ENCODE peak calls at places on chromosomes 2 and 18, in seven cellular contexts. I is HCT116, Y is GM12878, E is K562, J is H1, K is HepG2, G is SK-N-SH. H is an unnamed sample.

GRCh38 chr2:170660406-170660805 is 54.7 kb upstream of the SP5 start:
- DNase-seq in E (no peak), J (no peak), G (no peak), I (no peak), Y (no peak), K (no peak), H (peak; percentile 36)

GRCh38 chr2:95077521-95077807 is 44.1 kb downstream of the MRPS5 start:
- DNase-seq in J (no peak), G (peak; percentile 10), I (no peak), Y (no peak), E (no peak), K (no peak), H (no peak)

GRCh38 chr18:31274915-31275314 is 43.0 kb upstream of the DSG1 start:
- DNase-seq in J (no peak), G (no peak), I (peak; percentile 66), K (peak; percentile 58), Y (no peak), E (no peak), H (no peak)

GRCh38 chr2:163345795-163346573 is 389.8 kb downstream of the FIGN start:
- DNase-seq in I (peak; percentile 55), E (peak; percentile 10), J (no peak), K (peak; percentile 59), G (peak; percentile 49), Y (peak; percentile 25), H (no peak)

GRCh38 chr2:201707753-201708152 is 9.3 kb upstream of the MPP4 start:
- DNase-seq in K (no peak), E (no peak), J (no peak), Y (no peak), G (no peak), I (no peak), H (no peak)

GRCh38 chr2:52934354-52934898 is 833.2 kb upstream of the CHAC2 start:
- DNase-seq in J (no peak), Y (peak; percentile 46), K (peak; percentile 2), E (no peak), I (peak; percentile 91), G (no peak), H (no peak)

GRCh38 chr2:178297091-178297411 is 102.7 kb downstream of the OSBPL6 start:
- DNase-seq in K (peak; percentile 16), J (no peak), G (no peak), I (no peak), E (no peak), Y (no peak), H (no peak)

GRCh38 chr18:49560277-49561126 is 1.4 kb upstream of the LIPG start:
- DNase-seq in I (no peak), E (no peak), K (no peak), Y (no peak), J (peak; percentile 69), G (peak; percentile 62), H (no peak)

GRCh38 chr2:159807183-159808037 is 9.4 kb upstream of the CD302 start:
- DNase-seq in Y (no peak), K (peak; percentile 76), J (no peak), G (peak; percentile 69), I (peak; percentile 52), E (peak; percentile 66), H (peak; percentile 68)

GRCh38 chr2:15968280-15969178 is 28.2 kb downstream of the MYCN start:
- DNase-seq in E (peak; percentile 30), G (no peak), I (no peak), K (no peak), J (no peak), Y (no peak), H (no peak)

DNA sequence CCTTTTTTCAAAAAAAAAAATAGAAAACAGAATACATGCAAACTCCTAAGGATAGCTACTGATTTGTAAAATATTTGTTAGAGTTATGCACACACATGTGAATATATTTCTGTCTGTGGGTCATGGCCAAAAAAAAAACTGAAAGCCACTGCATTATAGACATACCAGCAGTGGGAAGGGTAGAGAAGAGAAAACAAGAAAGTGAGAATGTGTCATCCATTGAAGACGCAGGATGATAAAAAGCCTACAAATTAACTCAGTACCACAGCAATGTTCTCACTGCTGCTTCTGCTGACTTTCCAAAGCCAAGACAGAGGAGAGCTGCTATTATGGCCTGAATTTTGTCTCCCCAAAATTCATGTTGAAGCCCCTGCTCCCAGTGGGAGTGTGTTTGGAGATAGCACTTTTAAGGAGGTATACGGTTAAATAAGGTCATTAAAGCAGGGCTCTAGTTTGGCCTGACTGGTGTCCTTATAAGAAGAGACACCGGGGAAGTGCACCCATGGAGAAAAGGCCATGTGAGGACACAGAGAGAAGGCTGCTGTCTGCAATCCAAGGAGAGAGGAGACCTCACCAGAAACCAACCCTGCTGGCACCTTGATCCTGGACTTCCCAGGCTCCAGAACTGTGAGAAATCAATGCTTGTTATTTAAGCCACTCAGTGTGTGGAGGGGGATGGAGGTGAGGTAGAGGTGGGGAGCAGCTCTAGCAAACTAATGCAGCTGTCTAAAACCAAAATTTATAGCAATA is 61.8 kb downstream of the RPL31 start:
- DNase-seq in I (no peak), J (no peak), Y (no peak), K (no peak), E (no peak), G (no peak), H (no peak)
- TF ChIP-seq JUND in I (no peak), J (no peak), Y (no peak), K (no peak), E (no peak), G (no peak), H (no peak)

DNA sequence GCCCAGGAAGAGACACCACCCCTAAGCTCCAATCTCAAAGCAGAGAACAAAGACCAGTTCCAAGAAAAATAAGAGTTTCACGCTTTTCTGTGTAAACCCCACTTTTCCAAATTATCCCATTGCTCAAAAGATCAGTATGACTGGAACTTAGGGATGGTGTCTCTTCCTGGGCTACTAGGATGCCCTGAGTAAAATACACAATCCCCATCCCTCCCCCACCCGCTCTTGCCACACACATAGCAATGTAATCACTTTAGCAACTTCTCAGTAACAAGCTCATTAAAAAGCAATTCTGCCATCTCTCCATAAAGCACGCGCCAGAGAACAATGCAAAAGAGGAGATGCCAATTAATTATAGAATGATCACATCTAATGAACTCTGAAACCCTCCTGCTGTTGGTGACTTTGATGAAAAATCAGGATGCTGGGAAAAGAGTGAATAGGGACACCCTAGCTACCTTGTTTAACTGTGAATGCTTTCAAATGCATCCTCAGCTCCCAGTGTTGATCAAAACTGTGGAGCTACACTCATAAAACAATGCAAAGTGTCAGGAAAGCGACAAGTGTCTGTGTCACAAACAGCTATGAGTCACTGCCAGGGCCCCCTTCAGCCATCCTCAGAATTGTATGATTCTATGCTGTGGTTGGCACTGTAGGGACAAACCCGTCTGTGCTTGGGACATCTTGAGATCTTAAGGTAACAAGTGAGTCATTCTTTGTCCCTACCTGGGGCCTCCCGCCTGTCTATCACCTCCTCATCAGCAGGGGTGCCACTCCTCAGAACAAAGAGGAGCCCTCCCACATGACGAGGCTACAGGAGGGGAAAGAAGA is 42.6 kb downstream of the KLF7 start:
- DNase-seq in Y (no peak), G (no peak), E (no peak), K (no peak), J (no peak), I (peak; percentile 59), H (no peak)
- TF ChIP-seq JUND in Y (no peak), G (no peak), E (no peak), K (no peak), J (no peak), I (peak; percentile 89), H (no peak)

GRCh38 chr2:2845267-2845666 is 514.2 kb upstream of the MYT1L start:
- DNase-seq in J (no peak), G (no peak), I (no peak), K (no peak), E (no peak), Y (no peak), H (no peak)
- TF ChIP-seq JUND in J (no peak), G (no peak), I (no peak), K (no peak), E (no peak), Y (no peak), H (no peak)

GRCh38 chr2:171996021-171996420 is 3.7 kb upstream of the METAP1D start:
- DNase-seq in J (no peak), K (no peak), I (no peak), E (no peak), G (no peak), Y (no peak), H (no peak)

GRCh38 chr2:171999125-171999524 is 628 bp upstream of the METAP1D start:
- DNase-seq in G (no peak), J (no peak), K (no peak), I (no peak), E (no peak), Y (no peak), H (peak; percentile 4)

GRCh38 chr2:171999604-172000469 is at the start of gene METAP1D:
- DNase-seq in I (peak; percentile 85), Y (peak; percentile 70), E (peak; percentile 99), K (peak; percentile 91), G (peak; percentile 97), J (peak; percentile 94), H (peak; percentile 84)

GRCh38 chr2:171995586-171995985 is 4.2 kb upstream of the METAP1D start:
- DNase-seq in G (no peak), E (no peak), K (no peak), J (no peak), I (no peak), Y (no peak), H (no peak)

DNA sequence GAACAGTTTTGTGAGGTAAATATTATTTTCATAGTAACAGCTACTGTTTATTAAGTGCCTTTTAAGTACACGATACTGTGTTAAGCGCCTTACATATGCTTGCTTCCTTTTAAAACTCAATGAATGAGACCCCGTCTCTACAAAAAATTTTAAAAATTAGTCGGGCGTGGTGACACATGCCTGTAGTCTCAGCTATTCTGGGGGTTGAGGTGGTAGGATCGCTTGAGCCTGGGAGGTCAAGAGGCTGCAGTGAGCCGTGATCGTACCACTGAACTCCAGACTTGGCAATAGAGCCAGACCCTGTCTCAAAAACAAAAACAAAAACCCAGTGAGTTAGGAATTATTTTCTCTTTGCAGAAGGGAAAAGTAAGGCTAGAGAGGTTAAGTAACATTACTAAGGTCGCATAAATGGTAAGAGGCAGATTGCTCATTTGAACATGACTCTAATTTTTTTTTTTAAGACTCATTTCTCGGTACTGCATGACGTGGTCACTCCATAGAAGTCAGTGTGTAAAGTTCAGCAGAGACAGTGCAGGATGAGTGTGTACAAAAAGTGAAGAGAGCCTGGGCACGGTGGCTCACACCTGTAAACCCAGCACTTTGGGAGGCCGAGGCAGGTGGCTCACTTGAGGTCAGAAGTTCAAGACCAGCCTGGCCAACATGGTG is 1.1 kb downstream of the METAP1D start:
- DNase-seq in G (no peak), Y (no peak), I (no peak), K (no peak), J (no peak), E (no peak), H (no peak)
- TF ChIP-seq JUND in G (no peak), Y (no peak), I (no peak), K (no peak), J (no peak), E (no peak), H (no peak)

DNA sequence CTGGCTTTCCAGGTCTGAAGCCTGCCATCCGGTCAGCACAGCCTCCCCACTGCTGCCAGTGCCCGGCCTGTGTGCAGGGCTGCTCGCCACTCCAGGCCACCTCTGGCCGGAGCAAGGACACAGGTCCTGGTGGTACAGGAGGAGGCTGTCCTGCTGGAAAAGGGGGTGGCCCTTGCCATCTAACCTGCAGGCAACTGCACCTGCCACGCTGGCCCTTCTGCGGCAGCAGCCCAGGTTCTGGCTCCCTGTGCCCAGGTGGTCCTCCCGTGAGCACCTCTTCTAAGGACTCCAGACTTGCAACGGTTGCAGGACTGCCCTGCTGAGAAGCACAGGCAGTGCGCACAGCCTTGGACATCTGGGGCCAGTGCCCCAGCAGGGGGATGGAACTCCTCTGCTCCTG is 84.7 kb upstream of the HPCAL1 start:
- DNase-seq in I (no peak), G (peak; percentile 39), J (no peak), E (no peak), Y (no peak), K (no peak), H (no peak)
- TF ChIP-seq JUND in I (no peak), G (no peak), J (no peak), E (no peak), Y (no peak), K (no peak), H (no peak)

GRCh38 chr18:36379426-36379984 is 82.0 kb downstream of the FHOD3 start:
- DNase-seq in G (no peak), I (no peak), Y (no peak), E (no peak), J (no peak), K (no peak), H (no peak)
- TF ChIP-seq JUND in G (no peak), I (no peak), Y (no peak), E (no peak), J (no peak), K (no peak), H (no peak)

H was measured in T47D.